ENCODE peak calls at places on chromosomes 6 and 20, in five cellular contexts. J, E, Z, V and B are unnamed samples.

GRCh38 chr6:139536751-139537617 is 162.5 kb upstream of the CITED2 start:
- DNase-seq in V (no peak), J (no peak), E (no peak), Z (no peak), B (no peak)

GRCh38 chr6:133254552-133255228 is 13.5 kb downstream of the EYA4 start:
- DNase-seq in J (no peak), E (no peak), V (no peak), Z (no peak), B (no peak)

GRCh38 chr6:128599036-128599435 is 78.6 kb upstream of the PTPRK start:
- DNase-seq in V (no peak), J (no peak), Z (no peak), E (no peak), B (no peak)

GRCh38 chr6:156160007-156160787 is 617.0 kb upstream of the ARID1B start:
- DNase-seq in V (no peak), E (no peak), Z (no peak), J (no peak), B (no peak)

GRCh38 chr6:56278186-56278585 is 30.8 kb upstream of the COL21A1 start:
- DNase-seq in E (no peak), V (no peak), J (no peak), Z (no peak), B (no peak)

GRCh38 chr6:159440907-159441703 is 251.9 kb downstream of the SOD2 start:
- DNase-seq in E (no peak), J (no peak), V (no peak), Z (no peak), B (no peak)

GRCh38 chr6:108720798-108721197 is 127.4 kb upstream of the ARMC2 start:
- DNase-seq in Z (no peak), E (no peak), V (peak; percentile 27), J (no peak), B (no peak)

GRCh38 chr6:107956586-107957164 is 1.3 kb downstream of the SEC63 start:
- DNase-seq in V (peak; percentile 47), Z (peak; percentile 11), J (no peak), E (no peak), B (no peak)

GRCh38 chr6:132466952-132467351 is 46.0 kb downstream of the STX7 start:
- DNase-seq in J (no peak), Z (no peak), E (no peak), V (no peak), B (no peak)

GRCh38 chr20:63552481-63553249 is 1.3 kb upstream of the FNDC11 start:
- DNase-seq in E (no peak), Z (no peak), J (no peak), V (no peak), B (no peak)

GRCh38 chr20:60138263-60139127 is 180.3 kb downstream of the CDH26 start:
- DNase-seq in V (peak; percentile 86), E (peak; percentile 90), Z (peak; percentile 50), J (no peak), B (no peak)

GRCh38 chr6:37122861-37123260 is 47.1 kb upstream of the PIM1 start:
- DNase-seq in J (no peak), V (no peak), E (no peak), Z (no peak), B (peak; percentile 83)

GRCh38 chr20:5918856-5919633 is 31.3 kb downstream of the TRMT6 start:
- DNase-seq in Z (peak; percentile 42), E (no peak), J (peak; percentile 43), V (peak; percentile 30), B (no peak)

GRCh38 chr20:51750037-51750769 is 18.0 kb downstream of the ATP9A start:
- DNase-seq in V (no peak), Z (peak; percentile 68), J (peak; percentile 72), E (peak; percentile 79), B (peak; percentile 56)

GRCh38 chr20:58064411-58065010 is 163.9 kb downstream of the ANKRD60 start:
- DNase-seq in E (no peak), V (no peak), Z (no peak), J (no peak), B (no peak)

GRCh38 chr20:50630578-50631263 is 60.6 kb downstream of the RIPOR3 start:
- DNase-seq in J (no peak), E (no peak), Z (no peak), V (no peak), B (no peak)

GRCh38 chr6:150291968-150292710 is 76.7 kb upstream of the IYD start:
- DNase-seq in Z (no peak), J (no peak), E (no peak), V (no peak), B (no peak)

GRCh38 chr6:83231146-83231545 is 38.0 kb downstream of the RWDD2A start:
- DNase-seq in Z (peak; percentile 29), V (no peak), J (no peak), E (no peak), B (peak; percentile 85)

GRCh38 chr6:39653631-39654030 is 71.6 kb downstream of the KIF6 start:
- DNase-seq in J (no peak), V (no peak), E (no peak), Z (no peak), B (no peak)

GRCh38 chr6:11876934-11877433 is 98.4 kb upstream of the ADTRP start:
- DNase-seq in Z (no peak), J (no peak), E (no peak), V (no peak), B (no peak)

GRCh38 chr20:9945406-9945805 is 89.4 kb upstream of the ANKEF1 start:
- DNase-seq in Z (peak; percentile 27), V (no peak), E (no peak), J (no peak), B (no peak)

GRCh38 chr6:3159805-3160781 is 2.7 kb upstream of the TUBB2A start:
- DNase-seq in Z (no peak), V (no peak), E (no peak), J (no peak), B (no peak)

GRCh38 chr20:20904171-20904831 is 191.9 kb upstream of the RALGAPA2 start:
- DNase-seq in V (no peak), Z (no peak), E (no peak), J (no peak), B (no peak)

GRCh38 chr20:46433051-46433450 is 26.6 kb upstream of the ELMO2 start:
- DNase-seq in E (no peak), J (no peak), V (no peak), Z (no peak), B (no peak)

GRCh38 chr20:51481311-51481997 is 61.1 kb downstream of the NFATC2 start:
- DNase-seq in V (no peak), Z (no peak), J (no peak), E (no peak), B (no peak)

GRCh38 chr6:121627761-121628160 is 192.3 kb downstream of the GJA1 start:
- DNase-seq in V (no peak), Z (no peak), J (no peak), E (no peak), B (no peak)

GRCh38 chr20:25191051-25191450 is 4.5 kb upstream of the ENTPD6 start:
- DNase-seq in J (no peak), Z (no peak), V (no peak), E (no peak), B (no peak)

GRCh38 chr6:2575191-2575590 is 175.5 kb downstream of the MYLK4 start:
- DNase-seq in J (no peak), Z (peak; percentile 16), E (no peak), V (no peak), B (no peak)

GRCh38 chr6:153412519-153412918 is 281.4 kb upstream of the RGS17 start:
- DNase-seq in E (no peak), J (no peak), Z (no peak), V (no peak), B (no peak)

GRCh38 chr6:139406577-139407343 is 32.3 kb upstream of the CITED2 start:
- DNase-seq in V (no peak), E (no peak), Z (no peak), J (no peak), B (no peak)

DNA sequence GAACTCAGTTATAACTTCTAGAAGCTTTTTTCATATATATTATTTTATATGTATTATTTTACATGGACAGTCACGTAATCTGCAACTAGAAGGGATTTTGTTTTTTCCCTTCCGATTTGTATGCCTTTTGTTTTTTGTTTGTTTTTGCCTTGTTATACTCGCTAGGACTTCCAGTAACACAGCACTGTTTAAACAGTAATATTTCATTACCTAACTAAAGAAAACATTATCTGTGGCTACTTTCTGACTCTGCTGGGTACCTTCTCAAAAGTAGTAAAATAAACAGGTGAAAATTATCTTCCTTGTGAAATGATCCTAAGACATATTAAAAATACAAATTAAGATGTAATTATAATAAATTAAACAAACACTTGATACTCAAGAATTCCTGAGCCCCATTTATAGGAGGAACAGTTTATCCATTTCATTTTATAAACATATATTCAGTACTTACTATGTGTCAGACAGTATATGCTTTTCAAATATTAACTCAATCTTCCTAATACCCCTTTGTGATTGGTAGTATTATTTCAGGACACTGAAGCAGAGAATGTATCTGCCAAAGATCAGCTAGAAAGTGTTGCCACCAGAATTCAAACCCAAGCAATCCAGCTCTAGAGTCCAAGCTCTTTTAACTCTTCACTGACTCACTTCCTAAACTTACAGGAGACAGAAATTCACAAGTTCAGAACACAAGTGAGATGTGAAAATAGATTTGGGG is 65.3 kb downstream of the MAP3K5 start:
- DNase-seq in E (no peak), J (no peak), V (no peak), Z (no peak), B (no peak)
- H3K4me3 ChIP-seq in E (no peak overlapping the region), J (no peak overlapping the region), V (no peak overlapping the region), Z (no peak overlapping the region), B (no peak overlapping the region)

DNA sequence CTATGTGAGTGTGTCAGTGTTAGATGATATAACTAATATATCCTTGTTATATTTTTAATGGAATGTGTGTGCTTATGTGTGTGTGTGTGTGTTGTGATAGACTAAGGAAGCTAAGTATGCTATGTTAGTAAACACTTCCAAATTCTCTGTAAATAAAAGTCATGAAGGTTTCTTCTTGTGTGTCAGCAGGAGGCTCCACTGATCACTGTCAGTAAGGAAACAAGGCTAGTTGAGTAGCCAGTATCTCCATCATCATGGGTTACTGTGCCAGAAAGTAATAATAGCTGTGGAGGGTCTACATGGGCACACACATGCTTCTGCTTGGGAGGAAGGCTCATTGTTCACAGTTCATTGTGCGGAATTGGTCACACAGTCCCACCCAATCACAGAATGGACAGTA is 302.8 kb upstream of the RNF217 start:
- DNase-seq in E (no peak), V (no peak), J (no peak), Z (no peak), B (no peak)
- TF ChIP-seq CTCF in E (no peak), V (no peak), J (no peak), Z (peak; percentile 13), B (no peak)

GRCh38 chr6:30981942-30982772 is 1.4 kb upstream of the MUC21 start:
- DNase-seq in Z (peak; percentile 58), V (no peak), E (no peak), J (peak; percentile 44), B (peak; percentile 23)
- H3K4me3 ChIP-seq in Z (peak overlapping the region; percentile 6), V (no peak overlapping the region), E (no peak overlapping the region), J (peak overlapping the region; percentile 21), B (peak overlapping the region; percentile 49)

DNA sequence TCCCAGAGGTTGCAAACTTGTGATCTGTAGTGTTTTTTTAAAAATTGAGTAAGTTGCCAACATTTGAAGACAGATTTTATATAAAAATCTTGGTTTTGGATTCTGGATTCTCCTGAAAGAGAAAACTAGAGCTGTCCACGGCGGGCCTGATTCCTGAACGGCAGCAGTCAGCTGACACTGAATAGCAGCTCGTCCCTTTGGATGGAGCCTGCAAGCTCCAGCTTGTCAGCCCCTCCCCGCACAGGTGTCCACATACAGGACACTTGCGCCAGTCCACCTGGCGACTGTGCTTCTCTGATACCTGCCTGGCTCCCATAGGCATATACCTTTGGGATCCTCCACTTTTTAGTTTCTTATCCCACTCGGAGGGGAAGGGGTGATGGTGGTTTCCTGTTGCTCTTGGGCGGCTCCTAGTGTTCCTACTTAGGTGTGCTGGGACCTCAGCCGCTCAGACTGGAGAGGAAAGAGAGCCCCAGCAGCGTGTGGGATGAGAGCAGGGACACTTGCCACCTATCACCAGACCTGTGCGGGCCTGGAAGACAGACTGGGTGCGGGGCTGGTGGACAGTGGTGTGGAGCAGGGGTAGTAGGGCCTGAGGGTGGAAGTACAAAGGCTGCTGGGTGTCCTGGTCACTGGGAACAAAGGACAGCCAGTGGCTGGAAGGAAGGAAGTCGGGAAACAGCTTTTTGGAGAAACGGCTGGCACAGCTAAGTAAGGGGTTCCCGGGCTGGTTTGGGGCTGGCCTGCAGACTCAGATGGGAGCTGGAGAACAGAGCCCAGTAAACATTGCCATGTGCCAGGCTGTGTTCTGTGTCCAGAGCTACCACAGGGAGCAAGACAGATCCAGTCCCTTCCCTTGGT is 18.3 kb downstream of the GHRH start:
- DNase-seq in J (no peak), V (no peak), E (no peak), Z (no peak), B (no peak)
- TF ChIP-seq CTCF in J (peak; percentile 17), V (no peak), E (no peak), Z (peak; percentile 46), B (no peak)